ENCODE peak calls at places on chromosomes 1 and 21, in four cellular contexts. K is stomach, Z is epithelial cell of esophagus, H is prostate gland. O is an unnamed sample.
A peak's percentile ranks its signal among the peaks of the same experiment; 100 is the strongest.

GRCh38 chr1:18936471-18936813 is 20.0 kb downstream of the IFFO2 start:
- DNase-seq in H (no peak), Z (no peak), K (no peak), O (no peak)

GRCh38 chr1:162674018-162674608 is 41.8 kb downstream of the DDR2 start:
- DNase-seq in K (no peak), H (no peak), Z (peak; percentile 54), O (no peak)

GRCh38 chr1:50719126-50719525 is 240.9 kb downstream of the FAF1 start:
- DNase-seq in K (no peak), H (no peak), Z (no peak), O (no peak)

GRCh38 chr21:44473915-44474555 is 18.7 kb downstream of the LRRC3 start:
- DNase-seq in Z (no peak), K (no peak), H (no peak), O (no peak)

GRCh38 chr1:29912413-29912812 is 676.1 kb downstream of the PTPRU start:
- DNase-seq in K (no peak), H (no peak), Z (peak; percentile 4), O (no peak)

GRCh38 chr1:47024138-47024856 is 828 bp downstream of the CYP4X1 start:
- DNase-seq in Z (no peak), K (no peak), H (no peak), O (no peak)

GRCh38 chr21:44874497-44875331 is 1.2 kb upstream of the PTTG1IP start:
- DNase-seq in H (peak; percentile 47), K (peak; percentile 66), Z (peak; percentile 21), O (peak; percentile 85)

GRCh38 chr1:248373761-248374160 is 1.8 kb upstream of the OR2T6 start:
- DNase-seq in K (no peak), H (no peak), Z (no peak), O (no peak)

GRCh38 chr1:110011527-110012041 is 22.8 kb upstream of the STRIP1 start:
- DNase-seq in K (peak; percentile 33), Z (peak; percentile 74), H (peak; percentile 43), O (no peak)

GRCh38 chr1:39081266-39082139 is 55.4 kb downstream of the NDUFS5 start:
- DNase-seq in Z (peak; percentile 39), K (no peak), H (no peak), O (no peak)

GRCh38 chr1:201795066-201795465 is 33.9 kb upstream of the IPO9 start:
- DNase-seq in Z (no peak), H (no peak), K (no peak), O (no peak)

GRCh38 chr1:159826436-159827101 is at the start of gene SLAMF8:
- DNase-seq in K (peak; percentile 48), Z (no peak), H (no peak), O (no peak)

GRCh38 chr1:227920896-227921295 is 26.8 kb downstream of the WNT9A start:
- DNase-seq in K (no peak), Z (no peak), H (no peak), O (no peak)

GRCh38 chr1:244865028-244865371 is 657 bp upstream of the HNRNPU start:
- DNase-seq in H (no peak), K (peak; percentile 33), Z (no peak), O (no peak)

GRCh38 chr1:33916786-33917185 is 52.9 kb downstream of the HMGB4 start:
- DNase-seq in K (no peak), H (no peak), Z (no peak), O (no peak)

GRCh38 chr1:109243221-109243620 is 6.1 kb upstream of the CELSR2 start:
- DNase-seq in Z (no peak), K (no peak), H (no peak), O (no peak)

GRCh38 chr21:44065428-44065827 is 41.8 kb upstream of the PWP2 start:
- DNase-seq in Z (peak; percentile 63), H (no peak), K (peak; percentile 48), O (peak; percentile 47)

GRCh38 chr21:32463367-32463766 is 50.9 kb downstream of the EVA1C start:
- DNase-seq in K (no peak), Z (peak; percentile 30), H (peak; percentile 76), O (peak; percentile 84)

GRCh38 chr1:234541281-234541975 is 62.4 kb upstream of the TARBP1 start:
- DNase-seq in K (no peak), Z (peak; percentile 95), H (no peak), O (no peak)

GRCh38 chr1:66464802-66465201 is 69.2 kb upstream of the SGIP1 start:
- DNase-seq in Z (peak; percentile 98), H (no peak), K (no peak), O (no peak)

GRCh38 chr1:36752891-36753361 is 270.2 kb upstream of the CSF3R start:
- DNase-seq in Z (no peak), H (no peak), K (no peak), O (no peak)

GRCh38 chr21:31888936-31889371 is 16.1 kb downstream of the HUNK start:
- DNase-seq in Z (peak; percentile 51), H (peak; percentile 24), K (no peak), O (peak; percentile 8)

GRCh38 chr1:5410652-5411051 is 581.6 kb downstream of the NPHP4 start:
- DNase-seq in H (peak; percentile 13), K (no peak), Z (no peak), O (no peak)

GRCh38 chr1:214050513-214051401 is 63.0 kb downstream of the PROX1 start:
- DNase-seq in H (peak; percentile 8), K (no peak), Z (no peak), O (no peak)

GRCh38 chr21:28068455-28069358 is 924.0 kb downstream of the LTN1 start:
- DNase-seq in Z (no peak), K (no peak), H (no peak), O (no peak)

GRCh38 chr1:9317072-9317471 is 24.4 kb downstream of the SPSB1 start:
- DNase-seq in H (no peak), Z (no peak), K (no peak), O (no peak)

GRCh38 chr1:51416910-51417309 is 86.5 kb upstream of the TTC39A start:
- DNase-seq in K (no peak), H (no peak), Z (no peak), O (no peak)

GRCh38 chr1:243490748-243491686 is 235.2 kb downstream of the SDCCAG8 start:
- DNase-seq in K (no peak), Z (no peak), H (no peak), O (no peak)

GRCh38 chr1:150484431-150484830 is 2.8 kb upstream of the TARS2 start:
- DNase-seq in H (no peak), Z (peak; percentile 93), K (no peak), O (no peak)

GRCh38 chr1:236522937-236523703 is 662 bp upstream of the LGALS8 start:
- DNase-seq in H (peak; percentile 58), K (peak; percentile 41), Z (peak; percentile 50), O (no peak)

GRCh38 chr1:2417833-2418225 is 5.5 kb upstream of the PEX10 start:
- DNase-seq in K (no peak), H (no peak), Z (no peak), O (no peak)

GRCh38 chr1:2415337-2415736 is 3.0 kb upstream of the PEX10 start:
- DNase-seq in K (no peak), H (no peak), Z (no peak), O (no peak)

GRCh38 chr1:2417083-2417832 is 4.9 kb upstream of the PEX10 start:
- DNase-seq in Z (no peak), H (no peak), K (no peak), O (no peak)

GRCh38 chr1:2415801-2416208 is 3.4 kb upstream of the PEX10 start:
- DNase-seq in K (peak; percentile 54), H (peak; percentile 22), Z (peak; percentile 57), O (no peak)

DNA sequence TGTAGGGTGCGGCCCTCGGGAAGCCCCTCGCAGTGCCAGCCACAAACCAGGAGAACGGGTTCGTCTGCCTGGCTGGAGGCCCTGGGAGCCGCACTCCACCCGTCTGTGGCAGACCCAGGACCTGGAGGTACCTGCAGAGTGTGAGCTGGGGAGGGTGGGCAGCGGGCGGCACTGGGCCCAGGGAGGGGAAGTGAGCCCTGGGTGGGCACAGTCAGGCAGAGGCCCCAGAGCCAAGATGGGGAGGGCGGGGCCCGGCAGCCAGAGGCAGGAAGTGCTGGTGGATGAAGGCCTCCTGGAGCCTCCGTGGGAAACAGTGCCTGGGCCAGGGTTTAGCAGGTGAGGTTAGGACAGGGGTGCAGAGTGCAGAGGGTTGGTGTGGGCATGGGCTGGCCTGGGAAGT is 4.0 kb upstream of the PEX10 start:
- DNase-seq in Z (peak; percentile 65), K (peak; percentile 38), H (peak; percentile 69), O (no peak)
- H3K4me3 ChIP-seq in Z (peak overlapping the region; percentile 38), K (peak overlapping the region; percentile 11), H (peak overlapping the region; percentile 18), O (no peak overlapping the region)

GRCh38 chr1:175317309-175317708 is 124.7 kb upstream of the KIAA0040 start:
- DNase-seq in Z (no peak), K (no peak), H (no peak), O (no peak)
- TF ChIP-seq CTCF in Z (peak; percentile 15), K (no peak), H (no peak), O (no peak)

GRCh38 chr21:21631961-21632360 is 633.8 kb downstream of the NCAM2 start:
- DNase-seq in Z (no peak), H (no peak), K (no peak), O (no peak)

GRCh38 chr21:21632926-21633325 is 634.7 kb downstream of the NCAM2 start:
- DNase-seq in H (no peak), K (no peak), Z (no peak), O (no peak)
- H3K4me3 ChIP-seq in H (no peak overlapping the region), K (no peak overlapping the region), Z (no peak overlapping the region), O (no peak overlapping the region)

DNA sequence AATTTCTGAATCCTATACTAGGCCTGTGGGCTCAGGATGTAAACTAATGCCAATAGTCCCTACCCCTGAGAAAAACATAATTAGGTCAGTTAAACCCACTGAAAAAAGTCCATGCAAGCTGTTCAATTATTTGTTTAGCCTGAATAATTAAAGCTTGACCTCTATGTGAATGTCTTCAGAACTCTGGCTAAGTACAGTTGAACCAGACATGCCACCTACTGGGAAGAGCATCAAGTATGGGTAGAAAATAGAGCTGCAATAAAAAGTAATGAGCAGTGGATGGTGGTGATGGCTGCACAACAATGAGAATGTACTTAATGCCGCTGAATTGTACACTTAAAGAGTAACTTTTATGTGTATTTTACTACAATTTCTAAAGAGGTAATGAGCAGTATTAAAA is 23.6 kb upstream of the SLC19A2 start:
- DNase-seq in H (no peak), Z (no peak), K (no peak), O (no peak)
- TF ChIP-seq CTCF in H (no peak), Z (no peak), K (no peak), O (no peak)

GRCh38 chr21:42653492-42654061 is at the start of gene PDE9A:
- DNase-seq in Z (no peak), H (peak; percentile 52), K (no peak), O (no peak)

GRCh38 chr21:42655797-42656770 is 2.7 kb downstream of the PDE9A start:
- DNase-seq in K (no peak), H (peak; percentile 39), Z (peak; percentile 61), O (no peak)

GRCh38 chr21:42656872-42657271 is 3.5 kb downstream of the PDE9A start:
- DNase-seq in Z (no peak), H (no peak), K (no peak), O (no peak)

GRCh38 chr21:42654179-42654912 is 925 bp downstream of the PDE9A start:
- DNase-seq in H (no peak), Z (no peak), K (no peak), O (no peak)

GRCh38 chr21:42654913-42655796 is 1.7 kb downstream of the PDE9A start:
- DNase-seq in K (no peak), H (peak; percentile 34), Z (no peak), O (no peak)
- H3K4me3 ChIP-seq in K (peak overlapping the region; percentile 71), H (peak overlapping the region; percentile 71), Z (no peak overlapping the region), O (peak overlapping the region; percentile 84)